ENCODE peak calls at places on chromosomes 12 and 14, in four cellular contexts. K is HepG2, Z is A549, Q is WTC11. J is an unnamed sample.

GRCh38 chr12:76764856-76765255 is 941 bp downstream of the ZDHHC17 start:
- DNase-seq in K (peak), Z (no peak), Q (no peak), J (no peak)

GRCh38 chr12:97764700-97765099 is 302.1 kb downstream of the RMST start:
- DNase-seq in K (peak), Z (no peak), Q (no peak), J (no peak)

GRCh38 chr14:67820428-67820881 is 876 bp downstream of the RAD51B start:
- DNase-seq in K (peak), Z (peak), Q (no peak), J (peak)

GRCh38 chr14:52055215-52055614 is 13.6 kb downstream of the NID2 start:
- DNase-seq in K (no peak), Z (no peak), Q (no peak), J (no peak)

GRCh38 chr14:56351861-56352260 is 227.7 kb upstream of the TMEM260 start:
- DNase-seq in K (no peak), Z (peak), Q (no peak), J (no peak)

GRCh38 chr12:59736786-59737185 is 141.0 kb downstream of the SLC16A7 start:
- DNase-seq in K (no peak), Z (no peak), Q (no peak), J (no peak)

GRCh38 chr14:65346895-65347294 is 65.6 kb upstream of the FUT8 start:
- DNase-seq in K (no peak), Z (no peak), Q (no peak), J (peak)

GRCh38 chr12:31849090-31849687 is 110.0 kb upstream of the RESF1 start:
- DNase-seq in K (no peak), Z (peak), Q (no peak), J (peak)

GRCh38 chr12:104602901-104603300 is 146.2 kb downstream of the CHST11 start:
- DNase-seq in K (no peak), Z (no peak), Q (no peak), J (no peak)

GRCh38 chr12:84036912-84037311 is 875.7 kb downstream of the SLC6A15 start:
- DNase-seq in K (no peak), Z (no peak), Q (no peak), J (no peak)

GRCh38 chr12:103397536-103397935 is 98.2 kb downstream of the C12orf42 start:
- DNase-seq in K (no peak), Z (no peak), Q (no peak), J (no peak)

GRCh38 chr12:10940389-10940788 is 1.3 kb upstream of the TAS2R14 start:
- DNase-seq in K (peak), Z (peak), Q (no peak), J (no peak)

GRCh38 chr14:79438696-79439342 is 772.5 kb downstream of the DIO2 start:
- DNase-seq in K (no peak), Z (no peak), Q (no peak), J (no peak)

GRCh38 chr14:103398427-103399195 is 13.4 kb downstream of the MARK3 start:
- DNase-seq in K (no peak), Z (peak), Q (no peak), J (no peak)

GRCh38 chr12:121536929-121537813 is 43.7 kb downstream of the KDM2B start:
- DNase-seq in K (peak), Z (peak), Q (peak), J (peak)

GRCh38 chr14:61609143-61609851 is 86.0 kb upstream of the HIF1A start:
- DNase-seq in K (peak), Z (no peak), Q (peak), J (no peak)

GRCh38 chr12:44015333-44015941 is 179.6 kb downstream of the TMEM117 start:
- DNase-seq in K (peak), Z (peak), Q (no peak), J (peak)

GRCh38 chr12:52216107-52216506 is 16.9 kb upstream of the KRT7 start:
- DNase-seq in K (no peak), Z (no peak), Q (no peak), J (no peak)

GRCh38 chr12:76432733-76433132 is 84.5 kb upstream of the BBS10 start:
- DNase-seq in K (no peak), Z (no peak), Q (no peak), J (no peak)

DNA sequence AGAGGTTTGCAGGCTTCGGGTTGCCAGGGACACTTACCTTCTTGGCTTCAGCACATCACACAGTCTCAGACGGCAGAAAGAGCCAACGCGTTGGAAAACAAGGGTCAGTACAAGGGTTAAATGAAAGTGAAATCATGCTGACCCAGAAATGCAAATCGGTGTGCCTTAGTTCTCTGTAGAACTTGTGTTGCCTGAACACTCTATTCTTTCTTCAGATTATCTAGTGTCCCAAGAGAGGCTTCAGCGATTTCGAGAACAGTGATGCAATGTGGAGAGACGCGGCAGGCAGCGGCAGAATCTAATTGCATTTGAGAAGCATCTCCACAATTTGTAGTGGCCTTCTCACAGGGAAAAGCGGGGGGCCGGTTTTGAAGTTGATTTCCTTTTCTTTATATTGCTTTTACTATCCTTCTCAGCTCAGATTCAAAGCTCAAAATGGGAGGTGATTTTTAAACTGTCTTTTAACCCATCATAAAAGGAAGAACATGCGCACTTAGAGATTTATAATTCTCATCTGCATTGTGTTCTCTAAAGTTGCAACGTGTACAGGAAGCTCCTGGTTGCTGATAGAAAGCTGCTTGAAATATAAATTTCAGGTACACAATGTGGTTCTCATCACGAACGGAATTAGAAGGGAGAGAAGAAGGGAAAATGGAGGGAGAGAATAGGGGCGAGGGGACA is 67.8 kb upstream of the EGLN3 start:
- DNase-seq in K (no peak), Z (no peak), Q (no peak), J (no peak)
- TF ChIP-seq NR3C1 in K (no peak), Z (no peak), Q (no peak), J (no peak)

GRCh38 chr12:89731064-89731463 is 22.4 kb upstream of the ATP2B1 start:
- DNase-seq in K (no peak), Z (no peak), Q (no peak), J (no peak)
- TF ChIP-seq NR3C1 in K (no peak), Z (no peak), Q (no peak), J (no peak)

GRCh38 chr12:79547044-79547734 is 143.6 kb downstream of the PAWR start:
- DNase-seq in K (peak), Z (peak), Q (peak), J (no peak)
- TF ChIP-seq NR3C1 in K (no peak), Z (no peak), Q (no peak), J (no peak)

GRCh38 chr14:99247091-99247729 is 24.8 kb downstream of the BCL11B start:
- DNase-seq in K (no peak), Z (no peak), Q (no peak), J (no peak)

GRCh38 chr14:99247772-99248171 is 24.2 kb downstream of the BCL11B start:
- DNase-seq in K (no peak), Z (no peak), Q (no peak), J (no peak)

GRCh38 chr14:99249389-99249788 is 22.6 kb downstream of the BCL11B start:
- DNase-seq in K (no peak), Z (no peak), Q (no peak), J (no peak)

GRCh38 chr14:99250636-99251208 is 21.3 kb downstream of the BCL11B start:
- DNase-seq in K (no peak), Z (no peak), Q (no peak), J (no peak)

GRCh38 chr14:99248761-99249171 is 23.2 kb downstream of the BCL11B start:
- DNase-seq in K (no peak), Z (no peak), Q (no peak), J (no peak)
- TF ChIP-seq NR3C1 in K (no peak), Z (no peak), Q (no peak), J (no peak)

DNA sequence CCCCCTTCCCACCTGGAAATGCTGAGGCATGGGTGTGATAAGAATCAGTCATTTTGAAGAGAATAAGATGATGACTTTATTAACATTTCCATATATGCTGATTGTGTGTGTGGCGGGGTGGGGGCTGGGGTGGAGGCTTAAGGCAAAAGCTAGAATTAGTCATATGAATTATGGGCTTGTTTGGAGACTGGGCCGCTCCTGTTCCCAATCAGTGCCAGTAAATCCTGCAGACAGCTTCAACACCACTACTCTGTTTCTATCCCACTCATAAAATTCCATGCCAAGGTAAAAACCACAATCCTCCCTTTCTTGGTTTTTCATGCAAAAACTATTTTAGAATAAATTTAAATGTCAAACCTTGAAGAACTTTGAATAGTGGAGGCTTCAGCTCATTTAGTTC is 29.9 kb upstream of the SLC38A2 start:
- DNase-seq in K (no peak), Z (no peak), Q (no peak), J (no peak)
- TF ChIP-seq NR3C1 in K (no peak), Z (no peak), Q (no peak), J (no peak)

J was measured in K562.